ENCODE peak calls at places on chromosome 17, in five cellular contexts. V is AG10803, X is IMR-90, K is fibroblast of the aortic adventitia, O is AG04450. A is an unnamed sample.

GRCh38 chr17:28100936-28101335 is 58.5 kb downstream of the NLK start:
- DNase-seq in V (no peak), X (no peak), K (no peak), O (no peak), A (no peak)

GRCh38 chr17:33896309-33896708 is 358.8 kb upstream of the CCL2 start:
- DNase-seq in V (no peak), X (no peak), K (no peak), O (no peak), A (no peak)

GRCh38 chr17:67520282-67520906 is 143.3 kb downstream of the PITPNC1 start:
- DNase-seq in V (peak), X (peak), K (peak), O (no peak), A (peak)

GRCh38 chr17:850828-851759 is 68.9 kb downstream of the MRM3 start:
- DNase-seq in V (peak), X (peak), K (peak), O (no peak), A (peak)

GRCh38 chr17:21250719-21251305 is 2.4 kb downstream of the NATD1 start:
- DNase-seq in V (peak), X (no peak), K (peak), O (no peak), A (no peak)

GRCh38 chr17:32746280-32746679 is 130.6 kb downstream of the MYO1D start:
- DNase-seq in V (no peak), X (no peak), K (no peak), O (no peak), A (peak)

GRCh38 chr17:2393954-2394749 is 6.7 kb downstream of the MNT start:
- DNase-seq in V (no peak), X (no peak), K (no peak), O (no peak), A (no peak)

GRCh38 chr17:38701504-38702165 is 3.4 kb upstream of the MLLT6 start:
- DNase-seq in V (peak), X (peak), K (peak), O (no peak), A (peak)

GRCh38 chr17:31673076-31673475 is 186.0 kb downstream of the COPRS start:
- DNase-seq in V (no peak), X (no peak), K (no peak), O (no peak), A (no peak)

GRCh38 chr17:45952814-45953320 is 46.2 kb upstream of the STH start:
- DNase-seq in V (no peak), X (no peak), K (no peak), O (no peak), A (no peak)

GRCh38 chr17:47879028-47879585 is 16.9 kb upstream of the SP2 start:
- DNase-seq in V (peak), X (peak), K (no peak), O (no peak), A (no peak)

GRCh38 chr17:39714234-39714633 is 14.4 kb downstream of the ERBB2 start:
- DNase-seq in V (no peak), X (no peak), K (no peak), O (no peak), A (no peak)

GRCh38 chr17:8740486-8740885 is 4.2 kb downstream of the CCDC42 start:
- DNase-seq in V (no peak), X (no peak), K (no peak), O (no peak), A (no peak)

GRCh38 chr17:6306820-6307219 is 128.1 kb downstream of the AIPL1 start:
- DNase-seq in V (no peak), X (no peak), K (no peak), O (no peak), A (no peak)

GRCh38 chr17:64781013-64781392 is 118.9 kb upstream of the SMURF2 start:
- DNase-seq in V (no peak), X (no peak), K (no peak), O (no peak), A (no peak)

GRCh38 chr17:1180434-1180742 is 607 bp upstream of the ABR start:
- DNase-seq in V (no peak), X (no peak), K (no peak), O (no peak), A (no peak)

GRCh38 chr17:691423-691822 is 23.2 kb downstream of the VPS53 start:
- DNase-seq in V (peak), X (peak), K (peak), O (no peak), A (peak)

GRCh38 chr17:41301916-41302901 is at the start of gene KRTAP29-1:
- DNase-seq in V (no peak), X (no peak), K (no peak), O (no peak), A (no peak)

GRCh38 chr17:65163990-65164495 is 26.9 kb downstream of the RGS9 start:
- DNase-seq in V (peak), X (peak), K (no peak), O (no peak), A (peak)

GRCh38 chr17:16352838-16353701 is at the start of gene CENPV:
- DNase-seq in V (peak), X (peak), K (peak), O (no peak), A (peak)

GRCh38 chr17:64262422-64263260 is at the start of gene TEX2:
- DNase-seq in V (no peak), X (no peak), K (no peak), O (no peak), A (no peak)

GRCh38 chr17:29592850-29593545 is at the start of gene ANKRD13B:
- DNase-seq in V (no peak), X (no peak), K (no peak), O (no peak), A (no peak)

GRCh38 chr17:1604831-1605528 is 23.7 kb downstream of the SLC43A2 start:
- DNase-seq in V (no peak), X (no peak), K (no peak), O (no peak), A (no peak)

DNA sequence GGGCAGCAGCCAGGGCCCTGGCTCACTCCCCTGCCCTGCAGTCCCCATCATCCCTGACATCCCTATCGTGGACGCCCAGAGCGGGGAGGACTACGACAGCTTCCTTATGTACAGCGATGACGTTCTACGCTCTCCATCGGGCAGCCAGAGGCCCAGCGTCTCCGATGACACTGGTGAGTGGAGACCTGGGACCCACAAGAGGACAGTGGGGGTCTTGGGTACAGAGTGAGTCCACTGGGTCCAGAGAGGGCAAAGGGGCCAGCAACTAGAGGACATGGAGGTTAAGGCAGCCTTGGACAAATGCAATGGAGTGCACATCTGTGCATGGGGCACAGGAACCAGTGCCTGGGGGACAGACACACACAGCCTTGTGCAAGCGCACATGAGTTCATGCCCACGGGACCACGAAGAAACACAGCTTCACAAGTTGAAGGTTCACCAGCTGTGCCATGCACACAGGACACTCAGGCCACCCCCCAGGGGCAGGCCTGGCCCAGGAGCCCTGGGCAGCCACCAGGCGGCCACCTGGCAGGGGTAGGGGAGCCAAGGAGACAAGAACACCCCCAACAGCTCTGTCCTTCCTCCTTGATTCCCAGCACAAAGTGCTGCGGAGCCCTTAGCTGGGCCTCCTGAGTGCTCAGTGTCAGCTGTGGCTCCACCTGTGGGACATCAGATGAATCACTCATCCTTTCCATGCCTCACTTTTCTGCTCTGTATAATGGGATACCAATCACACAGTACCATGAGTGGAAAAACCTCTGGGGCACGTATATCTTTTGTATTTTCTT is 12.4 kb downstream of the GALK1 start:
- DNase-seq in V (no peak), X (no peak), K (no peak), O (no peak), A (no peak)
- TF ChIP-seq CTCF in V (no peak), X (no peak), K (no peak), O (no peak), A (no peak)

DNA sequence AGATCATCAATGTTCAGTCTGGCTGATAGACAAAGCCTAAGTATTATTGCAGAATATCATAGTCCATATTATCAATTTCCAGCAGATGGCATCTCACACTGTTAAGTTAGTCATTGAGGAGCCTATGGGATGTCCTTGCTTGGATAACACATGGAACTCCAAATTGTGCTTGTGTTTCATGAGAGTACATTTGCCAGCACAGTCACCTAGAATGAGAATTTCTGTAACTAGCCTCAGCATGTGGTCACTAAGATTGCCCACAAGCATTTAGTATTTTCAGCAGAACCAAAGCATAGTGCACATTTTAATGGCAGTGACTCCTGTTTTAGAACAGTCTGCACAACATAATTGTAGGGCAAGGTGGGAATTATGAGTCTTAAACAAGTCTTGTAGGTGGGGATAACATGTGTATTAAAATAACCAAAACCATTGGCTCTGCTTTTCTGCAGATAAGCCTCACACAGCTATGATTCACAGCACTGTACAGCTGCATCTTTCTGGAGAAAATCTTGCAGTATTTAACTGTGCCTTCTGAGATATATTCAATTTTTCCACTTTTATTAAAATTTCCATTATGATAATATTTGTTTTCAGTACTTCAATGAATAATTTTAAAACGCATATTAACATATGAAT is 882.8 kb upstream of the SOX9 start:
- DNase-seq in V (peak), X (peak), K (peak), O (no peak), A (peak)
- TF ChIP-seq CTCF in V (peak), X (peak), K (no peak), O (peak), A (peak)

DNA sequence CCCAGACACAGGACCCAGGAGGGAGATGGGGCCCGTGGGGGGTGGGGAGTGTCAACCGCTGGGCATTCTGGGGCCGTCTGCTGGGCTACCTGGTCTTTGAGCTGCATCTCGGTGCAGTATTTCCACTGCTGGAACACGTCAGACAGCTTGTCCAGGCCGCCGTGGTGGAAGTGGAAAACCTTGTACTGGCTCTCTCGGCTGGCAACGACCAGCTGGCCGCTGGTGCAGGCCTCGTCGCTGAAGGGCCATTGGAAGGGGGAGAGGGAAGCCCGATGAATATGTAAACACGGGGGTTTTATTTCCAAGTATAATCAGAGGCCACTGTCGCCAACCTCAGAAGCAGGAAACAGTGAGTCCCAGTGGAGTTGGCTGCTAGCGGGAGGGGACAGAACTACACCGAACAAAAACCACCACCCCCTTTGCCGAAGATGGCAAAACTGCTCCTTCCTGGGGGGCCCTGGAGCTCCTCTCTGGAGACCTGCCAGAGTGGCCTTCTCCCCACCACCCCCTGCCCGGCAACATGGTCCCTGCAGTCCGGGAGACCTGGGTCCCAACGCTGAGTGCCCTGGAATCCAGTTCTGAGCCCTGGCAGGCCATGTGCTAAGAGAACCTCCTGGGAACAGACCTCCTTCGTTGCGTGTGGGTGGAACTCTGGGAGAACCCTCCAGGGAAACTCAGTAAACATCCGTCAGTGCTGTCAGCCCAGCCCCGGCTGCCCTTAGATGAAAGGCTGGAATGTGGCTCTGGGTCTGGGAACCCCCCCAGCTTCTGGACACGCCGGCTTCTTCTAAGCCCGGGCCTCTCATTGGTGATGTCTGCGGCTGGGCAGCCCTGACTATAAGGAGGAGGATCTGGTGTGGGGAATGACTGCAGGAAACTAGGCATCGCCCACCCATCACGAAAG is 84.1 kb downstream of the TBC1D16 start:
- DNase-seq in V (peak), X (peak), K (peak), O (peak), A (peak)
- TF ChIP-seq CTCF in V (peak), X (no peak), K (no peak), O (no peak), A (no peak)

GRCh38 chr17:3658784-3659449 is 9.5 kb downstream of the TAX1BP3 start:
- DNase-seq in V (no peak), X (no peak), K (no peak), O (no peak), A (no peak)

GRCh38 chr17:3657874-3658783 is 10.2 kb downstream of the TAX1BP3 start:
- DNase-seq in V (no peak), X (no peak), K (no peak), O (no peak), A (no peak)

GRCh38 chr17:3657588-3657869 is 10.8 kb downstream of the TAX1BP3 start:
- DNase-seq in V (no peak), X (no peak), K (no peak), O (no peak), A (no peak)

GRCh38 chr17:3660311-3660891 is 8.0 kb downstream of the TAX1BP3 start:
- DNase-seq in V (no peak), X (no peak), K (no peak), O (no peak), A (no peak)

GRCh38 chr17:3659541-3660111 is 8.8 kb downstream of the TAX1BP3 start:
- DNase-seq in V (peak), X (peak), K (peak), O (peak), A (peak)
- TF ChIP-seq CTCF in V (peak), X (no peak), K (peak), O (peak), A (peak)

DNA sequence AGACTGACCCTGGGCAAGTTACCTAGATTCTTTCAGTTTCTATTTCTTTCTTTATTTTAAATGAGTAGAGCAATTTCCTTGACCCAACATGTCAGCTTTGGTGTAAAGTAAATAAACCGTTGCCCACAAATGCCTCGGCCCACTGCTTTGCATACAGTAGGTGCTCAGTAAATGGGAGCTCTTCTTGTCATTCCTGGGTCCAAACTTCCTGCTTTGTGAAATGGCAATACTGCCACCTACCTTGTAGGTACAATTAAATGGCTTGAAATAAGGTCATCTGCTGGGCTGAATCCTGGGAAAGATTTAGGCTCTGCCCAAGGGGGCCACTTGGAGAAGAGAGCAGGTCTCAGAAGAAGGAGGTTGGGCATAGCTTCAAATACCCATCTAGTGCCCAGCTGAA is 253.0 kb downstream of the HS3ST3B1 start:
- DNase-seq in V (no peak), X (no peak), K (no peak), O (no peak), A (no peak)
- TF ChIP-seq CTCF in V (no peak), X (no peak), K (no peak), O (no peak), A (no peak)

DNA sequence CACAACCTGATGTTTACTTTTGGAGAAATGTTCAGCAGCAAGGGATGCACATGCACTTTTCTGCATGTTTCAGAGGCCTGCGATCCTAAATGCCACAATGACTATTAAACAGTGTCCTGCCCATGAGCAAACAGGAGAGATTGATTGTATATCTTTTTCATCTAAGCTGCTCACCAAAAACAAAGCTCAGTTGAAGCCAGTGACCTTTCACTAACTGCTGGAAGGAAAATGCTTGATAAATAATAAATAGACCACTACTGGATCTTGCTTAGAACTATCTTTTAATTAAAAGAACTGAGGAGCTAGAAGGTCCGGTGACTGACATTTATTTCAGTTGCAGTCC is 16.3 kb downstream of the MRPS23 start:
- DNase-seq in V (no peak), X (no peak), K (no peak), O (no peak), A (no peak)
- TF ChIP-seq CTCF in V (no peak), X (no peak), K (no peak), O (no peak), A (no peak)

GRCh38 chr17:58432806-58433573 is 15.7 kb upstream of the RNF43 start:
- DNase-seq in V (no peak), X (no peak), K (no peak), O (no peak), A (no peak)
- TF ChIP-seq CTCF in V (no peak), X (no peak), K (no peak), O (no peak), A (no peak)